ENCODE peak calls at places on chromosomes 6 and 20, in ten cellular contexts. One of them, this sample, is unnamed. For H3K4me1, the result is how much of the 10 kb centered on the place peaks cover.

GRCh38 chr6:170205534-170206316 is 85.2 kb downstream of the DLL1 start:
- DNase-seq in GM23248: no peak
- DNase-seq in endodermal cell: peak
- DNase-seq in PC-9: no peak
- DNase-seq in naive thymus-derived CD4-positive, alpha-beta T cell: no peak
- DNase-seq in mucosa of descending colon: no peak
- DNase-seq in heart left ventricle: no peak
- DNase-seq in esophagus squamous epithelium: no peak
- DNase-seq in psoas muscle: no peak
- DNase-seq in aorta: no peak
- DNase-seq in this sample: no peak

GRCh38 chr6:117008618-117009017 is 131.6 kb downstream of the RFX6 start:
- DNase-seq in esophagus squamous epithelium: no peak
- DNase-seq in naive thymus-derived CD4-positive, alpha-beta T cell: no peak
- DNase-seq in PC-9: no peak
- DNase-seq in endodermal cell: no peak
- DNase-seq in heart left ventricle: no peak
- DNase-seq in psoas muscle: no peak
- DNase-seq in mucosa of descending colon: no peak
- DNase-seq in aorta: no peak
- DNase-seq in GM23248: no peak
- DNase-seq in this sample: peak

GRCh38 chr6:88725111-88725711 is 238.2 kb downstream of the RNGTT start:
- DNase-seq in naive thymus-derived CD4-positive, alpha-beta T cell: no peak
- DNase-seq in GM23248: peak
- DNase-seq in aorta: no peak
- DNase-seq in PC-9: no peak
- DNase-seq in endodermal cell: peak
- DNase-seq in mucosa of descending colon: no peak
- DNase-seq in psoas muscle: peak
- DNase-seq in heart left ventricle: peak
- DNase-seq in esophagus squamous epithelium: no peak
- DNase-seq in this sample: peak

GRCh38 chr20:44622501-44623270 is 28.8 kb downstream of the ADA start:
- DNase-seq in mucosa of descending colon: no peak
- DNase-seq in esophagus squamous epithelium: no peak
- DNase-seq in psoas muscle: no peak
- DNase-seq in GM23248: no peak
- DNase-seq in heart left ventricle: no peak
- DNase-seq in aorta: no peak
- DNase-seq in PC-9: no peak
- DNase-seq in naive thymus-derived CD4-positive, alpha-beta T cell: no peak
- DNase-seq in endodermal cell: no peak
- DNase-seq in this sample: no peak

GRCh38 chr6:31634969-31635575 is 14.6 kb downstream of the PRRC2A start:
- DNase-seq in aorta: no peak
- DNase-seq in PC-9: no peak
- DNase-seq in endodermal cell: no peak
- DNase-seq in esophagus squamous epithelium: no peak
- DNase-seq in psoas muscle: no peak
- DNase-seq in GM23248: no peak
- DNase-seq in heart left ventricle: no peak
- DNase-seq in naive thymus-derived CD4-positive, alpha-beta T cell: no peak
- DNase-seq in mucosa of descending colon: no peak
- DNase-seq in this sample: no peak

GRCh38 chr20:23585808-23586734 is 17.8 kb upstream of the CST9L start:
- DNase-seq in GM23248: no peak
- DNase-seq in psoas muscle: no peak
- DNase-seq in naive thymus-derived CD4-positive, alpha-beta T cell: no peak
- DNase-seq in mucosa of descending colon: no peak
- DNase-seq in heart left ventricle: no peak
- DNase-seq in esophagus squamous epithelium: no peak
- DNase-seq in PC-9: no peak
- DNase-seq in aorta: no peak
- DNase-seq in endodermal cell: peak
- DNase-seq in this sample: no peak

GRCh38 chr6:155341130-155341828 is 27.0 kb upstream of the TFB1M start:
- DNase-seq in esophagus squamous epithelium: no peak
- DNase-seq in GM23248: peak
- DNase-seq in heart left ventricle: no peak
- DNase-seq in naive thymus-derived CD4-positive, alpha-beta T cell: no peak
- DNase-seq in psoas muscle: no peak
- DNase-seq in PC-9: no peak
- DNase-seq in aorta: no peak
- DNase-seq in mucosa of descending colon: no peak
- DNase-seq in endodermal cell: no peak
- DNase-seq in this sample: no peak

GRCh38 chr6:32637219-32637880 is at the start of gene HLA-DQA1:
- DNase-seq in esophagus squamous epithelium: no peak
- DNase-seq in endodermal cell: no peak
- DNase-seq in psoas muscle: no peak
- DNase-seq in heart left ventricle: peak
- DNase-seq in naive thymus-derived CD4-positive, alpha-beta T cell: no peak
- DNase-seq in PC-9: no peak
- DNase-seq in mucosa of descending colon: no peak
- DNase-seq in aorta: no peak
- DNase-seq in GM23248: no peak
- DNase-seq in this sample: peak

GRCh38 chr20:42392417-42392816 is 774.2 kb upstream of the CHD6 start:
- DNase-seq in PC-9: no peak
- DNase-seq in naive thymus-derived CD4-positive, alpha-beta T cell: no peak
- DNase-seq in aorta: no peak
- DNase-seq in psoas muscle: no peak
- DNase-seq in esophagus squamous epithelium: no peak
- DNase-seq in GM23248: no peak
- DNase-seq in heart left ventricle: no peak
- DNase-seq in mucosa of descending colon: no peak
- DNase-seq in endodermal cell: no peak
- DNase-seq in this sample: no peak

GRCh38 chr6:84791233-84791632 is 26.8 kb upstream of the TBX18 start:
- DNase-seq in psoas muscle: no peak
- DNase-seq in heart left ventricle: no peak
- DNase-seq in esophagus squamous epithelium: no peak
- DNase-seq in naive thymus-derived CD4-positive, alpha-beta T cell: no peak
- DNase-seq in PC-9: no peak
- DNase-seq in mucosa of descending colon: no peak
- DNase-seq in aorta: no peak
- DNase-seq in GM23248: peak
- DNase-seq in endodermal cell: no peak
- DNase-seq in this sample: no peak

DNA sequence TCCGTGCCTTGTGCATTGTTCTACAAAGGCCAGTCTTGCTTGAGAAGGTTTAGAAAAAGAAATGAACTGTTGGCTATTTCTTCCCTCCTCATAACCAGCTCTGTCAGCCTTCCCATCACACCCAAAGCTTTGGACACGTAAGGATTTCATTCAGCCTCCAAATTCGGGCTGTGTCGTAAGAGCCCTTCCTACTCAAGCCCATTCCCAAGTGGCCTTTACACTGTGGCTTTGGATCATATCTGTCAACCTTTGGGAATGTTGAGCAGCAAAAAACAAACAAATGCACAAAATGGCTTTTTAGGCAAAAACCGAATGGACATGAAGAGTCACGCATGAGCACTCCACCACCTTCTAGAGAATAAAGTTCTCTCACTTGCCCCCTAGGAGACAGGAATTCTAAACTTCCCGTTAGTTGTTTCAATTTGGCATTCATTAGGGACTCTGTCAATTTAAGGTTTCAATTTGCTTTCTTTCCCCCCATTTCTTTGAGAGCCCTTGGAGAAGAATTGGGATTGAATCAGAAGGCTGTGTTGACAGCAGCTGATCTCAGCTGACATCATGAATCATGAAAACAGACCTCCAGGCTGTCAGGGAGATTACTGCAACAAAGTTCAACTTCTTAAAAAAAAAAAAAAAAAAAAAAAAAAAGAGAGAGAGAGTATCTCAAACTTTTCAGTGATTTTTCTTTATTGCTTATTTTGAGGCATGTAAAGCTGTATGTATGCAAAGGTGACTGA is 110.4 kb downstream of the BCAS1 start:
- DNase-seq in naive thymus-derived CD4-positive, alpha-beta T cell: no peak
- DNase-seq in aorta: no peak
- DNase-seq in PC-9: peak
- DNase-seq in esophagus squamous epithelium: no peak
- DNase-seq in mucosa of descending colon: no peak
- DNase-seq in psoas muscle: no peak
- DNase-seq in endodermal cell: no peak
- DNase-seq in heart left ventricle: no peak
- DNase-seq in GM23248: peak
- DNase-seq in this sample: no peak
- H3K4me1 ChIP-seq in naive thymus-derived CD4-positive, alpha-beta T cell: under half
- H3K4me1 ChIP-seq in aorta: under half
- H3K4me1 ChIP-seq in PC-9: under half
- H3K4me1 ChIP-seq in esophagus squamous epithelium: under half
- H3K4me1 ChIP-seq in mucosa of descending colon: under half
- H3K4me1 ChIP-seq in psoas muscle: under half
- H3K4me1 ChIP-seq in endodermal cell: under half
- H3K4me1 ChIP-seq in heart left ventricle: under half
- H3K4me1 ChIP-seq in GM23248: half or more
- H3K4me1 ChIP-seq in this sample: under half

DNA sequence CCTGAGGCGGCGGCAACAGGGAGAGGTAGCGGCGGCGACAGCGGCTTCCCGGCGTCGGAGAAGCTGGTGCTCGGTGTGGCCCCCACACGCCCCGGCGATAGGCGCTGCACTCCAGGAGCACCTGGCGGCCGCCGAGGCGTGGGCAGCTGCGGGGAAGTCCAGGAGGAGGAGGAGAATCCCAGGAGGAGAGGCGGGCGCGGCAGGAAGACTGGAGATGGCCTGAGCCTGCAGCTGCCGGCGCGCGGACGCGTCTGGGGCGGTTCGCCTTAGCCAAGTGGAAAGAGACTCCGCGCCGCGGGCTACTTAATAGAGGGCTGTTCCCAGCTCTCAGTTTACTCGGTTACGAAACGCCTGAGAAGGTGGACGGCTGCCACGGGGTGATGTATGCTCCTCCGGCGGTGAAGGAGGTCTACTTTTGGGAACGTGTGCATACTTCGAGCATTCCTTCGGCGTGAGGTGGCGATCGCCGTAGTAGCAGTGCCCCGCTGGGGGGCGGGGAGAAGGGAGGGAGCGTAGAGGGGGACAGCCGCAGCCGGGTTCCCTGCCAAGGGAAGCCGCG is at the start of gene COL12A1:
- DNase-seq in mucosa of descending colon: peak
- DNase-seq in heart left ventricle: peak
- DNase-seq in naive thymus-derived CD4-positive, alpha-beta T cell: no peak
- DNase-seq in aorta: peak
- DNase-seq in esophagus squamous epithelium: peak
- DNase-seq in endodermal cell: peak
- DNase-seq in GM23248: peak
- DNase-seq in PC-9: peak
- DNase-seq in psoas muscle: peak
- DNase-seq in this sample: no peak
- H3K4me1 ChIP-seq in mucosa of descending colon: under half
- H3K4me1 ChIP-seq in heart left ventricle: under half
- H3K4me1 ChIP-seq in naive thymus-derived CD4-positive, alpha-beta T cell: under half
- H3K4me1 ChIP-seq in aorta: under half
- H3K4me1 ChIP-seq in esophagus squamous epithelium: under half
- H3K4me1 ChIP-seq in endodermal cell: under half
- H3K4me1 ChIP-seq in GM23248: under half
- H3K4me1 ChIP-seq in PC-9: under half
- H3K4me1 ChIP-seq in psoas muscle: under half
- H3K4me1 ChIP-seq in this sample: under half

GRCh38 chr6:129646617-129647016 is 63.4 kb downstream of the ARHGAP18 start:
- DNase-seq in GM23248: no peak
- DNase-seq in aorta: no peak
- DNase-seq in esophagus squamous epithelium: no peak
- DNase-seq in PC-9: no peak
- DNase-seq in endodermal cell: no peak
- DNase-seq in naive thymus-derived CD4-positive, alpha-beta T cell: no peak
- DNase-seq in mucosa of descending colon: no peak
- DNase-seq in psoas muscle: no peak
- DNase-seq in heart left ventricle: no peak
- DNase-seq in this sample: no peak
- H3K4me1 ChIP-seq in GM23248: under half
- H3K4me1 ChIP-seq in aorta: under half
- H3K4me1 ChIP-seq in esophagus squamous epithelium: under half
- H3K4me1 ChIP-seq in PC-9: under half
- H3K4me1 ChIP-seq in endodermal cell: under half
- H3K4me1 ChIP-seq in naive thymus-derived CD4-positive, alpha-beta T cell: under half
- H3K4me1 ChIP-seq in mucosa of descending colon: under half
- H3K4me1 ChIP-seq in psoas muscle: under half
- H3K4me1 ChIP-seq in heart left ventricle: under half
- H3K4me1 ChIP-seq in this sample: under half

GRCh38 chr20:46028110-46028509 is 905 bp upstream of the SLC12A5 start:
- DNase-seq in psoas muscle: no peak
- DNase-seq in GM23248: no peak
- DNase-seq in endodermal cell: no peak
- DNase-seq in mucosa of descending colon: no peak
- DNase-seq in esophagus squamous epithelium: no peak
- DNase-seq in PC-9: no peak
- DNase-seq in naive thymus-derived CD4-positive, alpha-beta T cell: no peak
- DNase-seq in aorta: no peak
- DNase-seq in heart left ventricle: no peak
- DNase-seq in this sample: no peak

GRCh38 chr20:46030290-46031013 is 1.4 kb downstream of the SLC12A5 start:
- DNase-seq in heart left ventricle: no peak
- DNase-seq in PC-9: no peak
- DNase-seq in aorta: no peak
- DNase-seq in endodermal cell: no peak
- DNase-seq in mucosa of descending colon: no peak
- DNase-seq in esophagus squamous epithelium: no peak
- DNase-seq in naive thymus-derived CD4-positive, alpha-beta T cell: no peak
- DNase-seq in GM23248: no peak
- DNase-seq in psoas muscle: no peak
- DNase-seq in this sample: no peak

GRCh38 chr20:46031014-46031569 is 2.1 kb downstream of the SLC12A5 start:
- DNase-seq in GM23248: no peak
- DNase-seq in endodermal cell: no peak
- DNase-seq in PC-9: no peak
- DNase-seq in aorta: no peak
- DNase-seq in mucosa of descending colon: no peak
- DNase-seq in psoas muscle: no peak
- DNase-seq in naive thymus-derived CD4-positive, alpha-beta T cell: no peak
- DNase-seq in heart left ventricle: no peak
- DNase-seq in esophagus squamous epithelium: no peak
- DNase-seq in this sample: no peak

GRCh38 chr20:46027245-46027853 is 1.7 kb upstream of the SLC12A5 start:
- DNase-seq in aorta: no peak
- DNase-seq in mucosa of descending colon: no peak
- DNase-seq in endodermal cell: peak
- DNase-seq in psoas muscle: no peak
- DNase-seq in PC-9: peak
- DNase-seq in naive thymus-derived CD4-positive, alpha-beta T cell: no peak
- DNase-seq in GM23248: peak
- DNase-seq in esophagus squamous epithelium: no peak
- DNase-seq in heart left ventricle: no peak
- DNase-seq in this sample: peak

DNA sequence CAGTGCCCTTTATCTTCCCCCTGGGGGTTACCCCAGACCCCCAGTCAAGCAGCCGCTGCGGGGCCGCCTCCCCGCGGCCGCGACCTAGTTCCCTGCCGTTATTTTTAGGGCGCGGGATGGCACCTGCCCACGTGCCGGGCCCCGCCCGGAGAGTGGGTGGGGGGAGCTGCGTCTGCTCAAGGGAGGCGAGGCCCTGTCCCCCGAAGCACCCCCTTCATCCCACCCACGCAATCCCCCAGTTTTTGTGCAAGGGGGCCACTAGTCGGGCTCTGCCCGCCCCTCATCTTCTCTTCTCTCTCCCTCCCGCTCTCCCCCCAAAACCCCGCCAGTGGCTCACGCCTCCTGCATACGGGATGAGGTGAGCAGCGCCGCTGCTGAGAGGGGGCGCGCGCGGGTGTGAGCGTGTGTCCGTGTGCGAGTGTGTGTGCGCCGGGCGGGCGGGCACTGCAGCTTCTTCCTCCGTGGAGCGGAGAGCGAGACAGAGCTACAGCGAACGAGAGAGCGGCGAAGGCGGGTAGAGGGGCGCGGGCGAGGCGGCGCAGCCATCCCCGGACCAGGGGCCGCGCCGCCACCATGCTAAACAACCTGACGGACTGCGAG is at the start of gene SLC12A5:
- DNase-seq in esophagus squamous epithelium: no peak
- DNase-seq in GM23248: no peak
- DNase-seq in psoas muscle: no peak
- DNase-seq in PC-9: no peak
- DNase-seq in endodermal cell: no peak
- DNase-seq in heart left ventricle: no peak
- DNase-seq in aorta: no peak
- DNase-seq in naive thymus-derived CD4-positive, alpha-beta T cell: no peak
- DNase-seq in mucosa of descending colon: no peak
- DNase-seq in this sample: no peak
- H3K4me1 ChIP-seq in esophagus squamous epithelium: under half
- H3K4me1 ChIP-seq in GM23248: under half
- H3K4me1 ChIP-seq in psoas muscle: under half
- H3K4me1 ChIP-seq in PC-9: under half
- H3K4me1 ChIP-seq in endodermal cell: under half
- H3K4me1 ChIP-seq in heart left ventricle: under half
- H3K4me1 ChIP-seq in aorta: under half
- H3K4me1 ChIP-seq in naive thymus-derived CD4-positive, alpha-beta T cell: under half
- H3K4me1 ChIP-seq in mucosa of descending colon: under half
- H3K4me1 ChIP-seq in this sample: under half

This sample was measured in OCI-LY7.